ENCODE peak calls at places on chromosomes 4 and X, in eight cellular contexts. M is HFF-Myc; S is mesothelial cell of epicardium; X is osteocyte; W is stimulated activated CD4-positive, alpha-beta T cell treated with anti-CD3 and anti-CD28 coated beads, Interleukin-15, amount 100 ng/mL, for 1 hour; V is T-helper 2 cell; K is NCI-H510A treated with DMSO at 0.1 percent for 48 hours; U is NCI-H748 treated with DMSO at 0.1 percent for 48 hours. T is an unnamed sample.

GRCh38 chrX:84339507-84340364 is 151.7 kb upstream of the RPS6KA6 start:
- DNase-seq in S (no peak), X (no peak), U (peak), W (no peak), M (no peak), V (no peak), K (peak), T (no peak)

GRCh38 chrX:34863906-34864305 is 78.7 kb upstream of the FAM47B start:
- DNase-seq in X (no peak), S (no peak), M (no peak), K (no peak), W (no peak), V (no peak), U (no peak), T (no peak)

GRCh38 chrX:2351321-2351720 is 149.5 kb downstream of the DHRSX start:
- DNase-seq in S (no peak), M (peak), U (no peak), V (no peak), K (no peak), W (no peak), X (no peak), T (no peak)

GRCh38 chrX:46251755-46252154 is 293.5 kb downstream of the ZNF674 start:
- DNase-seq in V (no peak), X (no peak), K (no peak), S (no peak), U (no peak), W (no peak), M (peak), T (no peak)

GRCh38 chrX:110384490-110384889 is 25.8 kb downstream of the RTL9 start:
- DNase-seq in U (no peak), X (no peak), S (no peak), V (no peak), K (no peak), W (no peak), M (peak), T (no peak)

GRCh38 chr4:99205104-99205979 is 13.7 kb downstream of the ADH6 start:
- DNase-seq in M (peak), U (no peak), W (no peak), V (no peak), K (no peak), S (no peak), X (no peak), T (no peak)

GRCh38 chrX:151098996-151099395 is 77.4 kb upstream of the GPR50 start:
- DNase-seq in K (no peak), U (no peak), X (no peak), V (no peak), S (no peak), M (no peak), W (no peak), T (no peak)

GRCh38 chr4:94976371-94977011 is 218.7 kb downstream of the BMPR1B start:
- DNase-seq in W (no peak), V (no peak), S (no peak), K (no peak), U (no peak), M (peak), X (no peak), T (no peak)

GRCh38 chr4:150782921-150783320 is 201.0 kb downstream of the MAB21L2 start:
- DNase-seq in W (no peak), V (no peak), M (no peak), X (no peak), K (no peak), S (no peak), U (no peak), T (no peak)

GRCh38 chr4:163681208-163681821 is 186.8 kb downstream of the TMA16 start:
- DNase-seq in V (no peak), S (no peak), W (no peak), K (no peak), M (no peak), X (no peak), U (peak), T (peak)

GRCh38 chr4:16721618-16722291 is 176.7 kb downstream of the LDB2 start:
- DNase-seq in X (no peak), U (no peak), M (peak), K (no peak), W (no peak), V (no peak), S (no peak), T (no peak)

GRCh38 chr4:188976644-188977115 is 837.4 kb downstream of the TRIML1 start:
- DNase-seq in M (peak), K (peak), S (no peak), W (no peak), X (no peak), V (no peak), U (peak), T (peak)

T was measured in neuronal stem cell.